ENCODE peak calls at places on chromosomes 6 and 20, in ten cellular contexts. I is GM20000; B is AML-193; M is BJ; V is stimulated activated CD4-positive, alpha-beta T cell treated with anti-CD3 and anti-CD28 coated beads, Interleukin-1b, Interleukin-23, amount 100 ng/mL, for 24 hours; L is posterior cingulate gyrus; N is EL; J is substantia nigra; H is NCI-H748 treated with DMSO at 0.1 percent for 48 hours; S is stimulated activated naive B cell treated with anti-CD40 and anti-IgM and Interleukin-4, amounts not matched to agents 10 μg/mL and 1 μg/mL and 100 μg/mL, for 72 hours. C is an unnamed sample.
A peak's percentile ranks its signal among the peaks of the same experiment; 100 is the strongest.

GRCh38 chr20:35000311-35000921 is 44.7 kb downstream of the MYH7B start:
- DNase-seq in I (no peak), B (no peak), M (no peak), V (no peak), L (peak; percentile 86), N (no peak), J (no peak), H (no peak), S (no peak), C (no peak)

GRCh38 chr6:39430968-39431523 is 108.5 kb upstream of the KCNK16 start:
- DNase-seq in I (no peak), B (no peak), M (no peak), V (no peak), L (peak; percentile 96), N (peak; percentile 67), J (peak; percentile 51), H (no peak), S (no peak), C (peak; percentile 34)

GRCh38 chr6:106620931-106621672 is 8.2 kb downstream of the RTN4IP1 start:
- DNase-seq in I (no peak), B (no peak), M (no peak), V (no peak), L (no peak), N (no peak), J (no peak), H (no peak), S (no peak), C (no peak)

GRCh38 chr20:7571521-7572065 is 368.7 kb downstream of the HAO1 start:
- DNase-seq in I (no peak), B (no peak), M (peak; percentile 7), V (no peak), L (no peak), N (no peak), J (no peak), H (no peak), S (no peak), C (no peak)

GRCh38 chr6:52063584-52064400 is 23.6 kb downstream of the PKHD1 start:
- DNase-seq in I (peak; percentile 63), B (peak; percentile 94), M (no peak), V (peak; percentile 8), L (peak; percentile 59), N (peak; percentile 51), J (no peak), H (peak; percentile 58), S (peak; percentile 65), C (no peak)

GRCh38 chr6:47681201-47681990 is 17.0 kb upstream of the ADGRF4 start:
- DNase-seq in I (no peak), B (no peak), M (no peak), V (no peak), L (peak; percentile 86), N (no peak), J (no peak), H (no peak), S (no peak), C (no peak)

GRCh38 chr6:130670142-130670541 is 157.1 kb upstream of the SMLR1 start:
- DNase-seq in I (no peak), B (no peak), M (no peak), V (no peak), L (no peak), N (no peak), J (no peak), H (no peak), S (no peak), C (no peak)

GRCh38 chr20:40678286-40678835 is 10.7 kb downstream of the MAFB start:
- DNase-seq in I (no peak), B (no peak), M (no peak), V (no peak), L (no peak), N (no peak), J (no peak), H (no peak), S (no peak), C (no peak)

GRCh38 chr6:160122744-160123143 is 1.1 kb downstream of the SLC22A1 start:
- DNase-seq in I (no peak), B (no peak), M (no peak), V (no peak), L (no peak), N (no peak), J (no peak), H (no peak), S (no peak), C (no peak)

GRCh38 chr6:12804967-12805645 is 88.5 kb downstream of the PHACTR1 start:
- DNase-seq in I (no peak), B (no peak), M (no peak), V (no peak), L (no peak), N (peak; percentile 16), J (no peak), H (no peak), S (no peak), C (peak; percentile 6)

GRCh38 chr20:47642624-47643023 is 140.9 kb downstream of the NCOA3 start:
- DNase-seq in I (no peak), B (no peak), M (no peak), V (no peak), L (no peak), N (no peak), J (no peak), H (no peak), S (no peak), C (no peak)

GRCh38 chr6:52362443-52363221 is 681 bp downstream of the PAQR8 start:
- DNase-seq in I (peak; percentile 76), B (no peak), M (no peak), V (no peak), L (peak; percentile 90), N (peak; percentile 50), J (peak; percentile 43), H (peak; percentile 24), S (peak; percentile 22), C (peak; percentile 67)

GRCh38 chr6:46287043-46287442 is 116.3 kb upstream of the ENPP5 start:
- DNase-seq in I (no peak), B (no peak), M (no peak), V (no peak), L (no peak), N (no peak), J (no peak), H (no peak), S (no peak), C (no peak)

GRCh38 chr6:73666393-73666792 is 12.6 kb upstream of the SLC17A5 start:
- DNase-seq in I (no peak), B (no peak), M (no peak), V (no peak), L (no peak), N (no peak), J (no peak), H (no peak), S (no peak), C (no peak)

GRCh38 chr6:89392823-89393222 is 19.2 kb downstream of the RRAGD start:
- DNase-seq in I (no peak), B (no peak), M (no peak), V (no peak), L (no peak), N (no peak), J (no peak), H (no peak), S (no peak), C (no peak)

GRCh38 chr20:59948828-59949720 is 8.9 kb downstream of the FAM217B start:
- DNase-seq in I (no peak), B (peak; percentile 60), M (no peak), V (no peak), L (no peak), N (peak; percentile 57), J (no peak), H (peak; percentile 20), S (no peak), C (no peak)

GRCh38 chr6:42405025-42405424 is 46.7 kb downstream of the TRERF1 start:
- DNase-seq in I (no peak), B (no peak), M (no peak), V (no peak), L (no peak), N (peak; percentile 74), J (no peak), H (no peak), S (no peak), C (peak; percentile 21)

GRCh38 chr6:16764188-16764950 is 3.1 kb upstream of the ATXN1 start:
- DNase-seq in I (peak; percentile 23), B (peak; percentile 57), M (no peak), V (no peak), L (no peak), N (peak; percentile 64), J (no peak), H (peak; percentile 39), S (no peak), C (no peak)

GRCh38 chr20:64079273-64080012 is at the start of gene RGS19:
- DNase-seq in I (peak; percentile 97), B (peak; percentile 88), M (peak; percentile 7), V (no peak), L (peak; percentile 94), N (peak; percentile 73), J (no peak), H (peak; percentile 10), S (peak; percentile 83), C (peak; percentile 79)

GRCh38 chr6:166204852-166205650 is 37.4 kb upstream of the TBXT start:
- DNase-seq in I (no peak), B (no peak), M (no peak), V (no peak), L (no peak), N (peak; percentile 7), J (no peak), H (no peak), S (no peak), C (no peak)

GRCh38 chr6:10347561-10348327 is 67.1 kb downstream of the TFAP2A start:
- DNase-seq in I (no peak), B (no peak), M (peak; percentile 58), V (no peak), L (no peak), N (peak; percentile 88), J (no peak), H (no peak), S (no peak), C (peak; percentile 78)

GRCh38 chr6:143061597-143062385 is 1.1 kb downstream of the AIG1 start:
- DNase-seq in I (no peak), B (no peak), M (no peak), V (no peak), L (no peak), N (no peak), J (no peak), H (no peak), S (no peak), C (no peak)

GRCh38 chr6:126156973-126157372 is 170.6 kb downstream of the TRMT11 start:
- DNase-seq in I (peak; percentile 8), B (peak; percentile 49), M (no peak), V (no peak), L (no peak), N (no peak), J (no peak), H (no peak), S (no peak), C (no peak)

GRCh38 chr6:54681987-54682386 is 164.6 kb upstream of the FAM83B start:
- DNase-seq in I (no peak), B (no peak), M (peak; percentile 8), V (no peak), L (no peak), N (peak; percentile 74), J (no peak), H (no peak), S (no peak), C (peak; percentile 25)

GRCh38 chr6:41503841-41504525 is 42.2 kb upstream of the FOXP4 start:
- DNase-seq in I (peak; percentile 83), B (no peak), M (no peak), V (no peak), L (peak; percentile 72), N (peak; percentile 78), J (no peak), H (no peak), S (peak; percentile 25), C (peak; percentile 66)

GRCh38 chr6:33886673-33887144 is 82.9 kb upstream of the MLN start:
- DNase-seq in I (no peak), B (no peak), M (peak; percentile 82), V (no peak), L (no peak), N (peak; percentile 77), J (no peak), H (no peak), S (no peak), C (peak; percentile 71)

GRCh38 chr20:22466447-22467171 is 117.8 kb downstream of the FOXA2 start:
- DNase-seq in I (no peak), B (no peak), M (no peak), V (no peak), L (no peak), N (no peak), J (no peak), H (peak; percentile 98), S (no peak), C (no peak)

GRCh38 chr6:145360865-145361264 is 374.5 kb downstream of the EPM2A start:
- DNase-seq in I (no peak), B (no peak), M (no peak), V (no peak), L (no peak), N (no peak), J (no peak), H (no peak), S (no peak), C (no peak)

C was measured in H54.